ENCODE peak calls at places on chromosome 2, in five cellular contexts. I, C, E, L and B are unnamed samples.

GRCh38 chr2:199710551-199710950 is 140.4 kb downstream of the FTCDNL1 start:
- DNase-seq in I (no peak), C (no peak), E (no peak), L (no peak), B (no peak)

GRCh38 chr2:108579631-108580030 is 45.4 kb downstream of the LIMS1 start:
- DNase-seq in I (no peak), C (no peak), E (no peak), L (no peak), B (no peak)

GRCh38 chr2:37143986-37144385 is 12.8 kb downstream of the EIF2AK2 start:
- DNase-seq in I (no peak), C (no peak), E (no peak), L (no peak), B (no peak)

GRCh38 chr2:122055541-122055940 is 300.1 kb downstream of the TSN start:
- DNase-seq in I (no peak), C (no peak), E (peak; percentile 22), L (no peak), B (no peak)

GRCh38 chr2:191693778-191694177 is 15.8 kb downstream of the NABP1 start:
- DNase-seq in I (no peak), C (no peak), E (no peak), L (no peak), B (no peak)

GRCh38 chr2:37196320-37197195 is at the start of gene CEBPZOS:
- DNase-seq in I (peak; percentile 84), C (peak; percentile 90), E (no peak), L (peak; percentile 88), B (peak; percentile 93)

GRCh38 chr2:69033427-69034095 is 20.6 kb downstream of the ANTXR1 start:
- DNase-seq in I (no peak), C (no peak), E (no peak), L (no peak), B (no peak)

GRCh38 chr2:98768765-98769476 is 38.0 kb upstream of the MGAT4A start:
- DNase-seq in I (no peak), C (no peak), E (no peak), L (no peak), B (no peak)

GRCh38 chr2:240459401-240460242 is 24.2 kb downstream of the GPC1 start:
- DNase-seq in I (no peak), C (peak; percentile 62), E (no peak), L (no peak), B (no peak)

GRCh38 chr2:29117636-29118303 is 2.6 kb downstream of the CLIP4 start:
- DNase-seq in I (no peak), C (no peak), E (no peak), L (no peak), B (no peak)

GRCh38 chr2:67834482-67834881 is 228.3 kb downstream of the C1D start:
- DNase-seq in I (no peak), C (no peak), E (no peak), L (no peak), B (no peak)

GRCh38 chr2:12303181-12304030 is 413.3 kb upstream of the TRIB2 start:
- DNase-seq in I (no peak), C (no peak), E (no peak), L (no peak), B (no peak)

GRCh38 chr2:43623052-43623451 is 14.0 kb upstream of the PLEKHH2 start:
- DNase-seq in I (no peak), C (peak; percentile 85), E (no peak), L (no peak), B (no peak)

GRCh38 chr2:160324161-160324768 is 124.2 kb upstream of the ITGB6 start:
- DNase-seq in I (peak; percentile 50), C (peak; percentile 77), E (no peak), L (peak; percentile 49), B (peak; percentile 29)

GRCh38 chr2:220182790-220183189 is 555.4 kb downstream of the SLC4A3 start:
- DNase-seq in I (no peak), C (no peak), E (no peak), L (no peak), B (no peak)

GRCh38 chr2:6832556-6832955 is 33.2 kb downstream of the CMPK2 start:
- DNase-seq in I (no peak), C (no peak), E (no peak), L (no peak), B (no peak)

GRCh38 chr2:238182362-238182761 is 21.1 kb downstream of the ILKAP start:
- DNase-seq in I (no peak), C (no peak), E (no peak), L (no peak), B (no peak)

GRCh38 chr2:215879977-215880940 is 133.1 kb downstream of the MREG start:
- DNase-seq in I (no peak), C (no peak), E (no peak), L (no peak), B (no peak)

GRCh38 chr2:134359367-134360081 is 105.7 kb downstream of the MGAT5 start:
- DNase-seq in I (no peak), C (peak; percentile 60), E (no peak), L (no peak), B (no peak)

GRCh38 chr2:187656123-187656522 is 101.9 kb upstream of the TFPI start:
- DNase-seq in I (no peak), C (no peak), E (no peak), L (no peak), B (no peak)

GRCh38 chr2:3348771-3349170 is 28.8 kb downstream of the EIPR1 start:
- DNase-seq in I (no peak), C (no peak), E (no peak), L (no peak), B (no peak)

GRCh38 chr2:119178811-119179601 is 20.5 kb upstream of the C1QL2 start:
- DNase-seq in I (no peak), C (no peak), E (no peak), L (no peak), B (no peak)

GRCh38 chr2:186059096-186059495 is 320.5 kb downstream of the FSIP2 start:
- DNase-seq in I (no peak), C (no peak), E (no peak), L (no peak), B (no peak)

GRCh38 chr2:23241611-23242245 is 143.3 kb upstream of the KLHL29 start:
- DNase-seq in I (no peak), C (no peak), E (no peak), L (no peak), B (no peak)

GRCh38 chr2:113196839-113197238 is 23.1 kb downstream of the PSD4 start:
- DNase-seq in I (no peak), C (no peak), E (no peak), L (no peak), B (no peak)

GRCh38 chr2:158619496-158619895 is 162.7 kb downstream of the PKP4 start:
- DNase-seq in I (peak; percentile 14), C (no peak), E (no peak), L (no peak), B (no peak)

GRCh38 chr2:230144348-230144747 is 75.4 kb downstream of the SP110 start:
- DNase-seq in I (no peak), C (no peak), E (no peak), L (no peak), B (no peak)

GRCh38 chr2:105929506-105929905 is 184.8 kb downstream of the NCK2 start:
- DNase-seq in I (no peak), C (no peak), E (no peak), L (no peak), B (no peak)

GRCh38 chr2:14750433-14750832 is 117.9 kb downstream of the LRATD1 start:
- DNase-seq in I (no peak), C (no peak), E (no peak), L (no peak), B (no peak)

GRCh38 chr2:236742936-236743622 is 173.5 kb downstream of the ACKR3 start:
- DNase-seq in I (no peak), C (peak; percentile 74), E (no peak), L (no peak), B (no peak)

GRCh38 chr2:233092446-233093438 is 32.6 kb downstream of the INPP5D start:
- DNase-seq in I (no peak), C (peak; percentile 30), E (no peak), L (no peak), B (no peak)

GRCh38 chr2:142684667-142685066 is 192.8 kb upstream of the KYNU start:
- DNase-seq in I (no peak), C (no peak), E (no peak), L (no peak), B (no peak)

GRCh38 chr2:142678164-142678563 is 199.3 kb upstream of the KYNU start:
- DNase-seq in I (no peak), C (no peak), E (no peak), L (no peak), B (no peak)

GRCh38 chr2:142687075-142687474 is 190.4 kb upstream of the KYNU start:
- DNase-seq in I (no peak), C (no peak), E (no peak), L (no peak), B (no peak)

GRCh38 chr2:142681952-142682351 is 195.5 kb upstream of the KYNU start:
- DNase-seq in I (no peak), C (no peak), E (no peak), L (no peak), B (no peak)

GRCh38 chr2:142682528-142682927 is 194.9 kb upstream of the KYNU start:
- DNase-seq in I (no peak), C (no peak), E (no peak), L (no peak), B (no peak)
- TF ChIP-seq CTCF in I (no peak), C (no peak), E (no peak), L (peak; percentile 41), B (no peak)

GRCh38 chr2:174485763-174486613 is 841 bp downstream of the GPR155 start:
- DNase-seq in I (peak; percentile 39), C (peak; percentile 69), E (no peak), L (peak; percentile 36), B (peak; percentile 22)

GRCh38 chr2:174490032-174490431 is 3.2 kb upstream of the GPR155 start:
- DNase-seq in I (peak; percentile 31), C (no peak), E (no peak), L (no peak), B (no peak)

GRCh38 chr2:174484573-174484972 is 2.3 kb downstream of the GPR155 start:
- DNase-seq in I (no peak), C (no peak), E (no peak), L (no peak), B (no peak)

GRCh38 chr2:174487536-174488162 is 820 bp upstream of the GPR155 start:
- DNase-seq in I (no peak), C (no peak), E (no peak), L (no peak), B (no peak)

GRCh38 chr2:174486614-174487535 is at the start of gene GPR155:
- DNase-seq in I (peak; percentile 99), C (peak; percentile 100), E (peak; percentile 96), L (peak; percentile 98), B (peak; percentile 99)
- TF ChIP-seq CTCF in I (peak; percentile 19), C (no peak), E (no peak), L (no peak), B (no peak)

DNA sequence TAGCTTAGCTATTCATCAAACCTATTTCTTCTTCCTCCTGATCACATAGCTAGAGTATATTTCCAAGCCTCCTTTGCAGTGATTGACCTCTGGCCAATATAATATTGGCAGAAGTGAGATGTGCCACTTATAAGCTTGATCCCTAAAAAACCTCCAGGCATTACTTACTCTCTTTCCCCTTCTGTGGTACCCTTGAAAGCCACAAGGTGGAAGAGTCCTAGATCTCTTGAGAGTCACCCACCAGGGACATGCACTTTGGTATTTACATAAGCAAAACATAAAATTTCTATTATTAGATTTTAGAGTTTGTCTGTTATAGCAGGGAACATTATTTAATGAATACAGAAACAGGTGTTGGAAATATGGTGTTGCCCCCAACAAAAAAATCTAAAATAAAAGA is 112.0 kb downstream of the EXOC6B start:
- DNase-seq in I (no peak), C (no peak), E (no peak), L (no peak), B (no peak)
- TF ChIP-seq CTCF in I (no peak), C (no peak), E (peak; percentile 50), L (no peak), B (no peak)

GRCh38 chr2:8548065-8548870 is 133.6 kb upstream of the ID2 start:
- DNase-seq in I (no peak), C (peak; percentile 55), E (no peak), L (peak; percentile 54), B (no peak)
- TF ChIP-seq CTCF in I (no peak), C (no peak), E (no peak), L (peak; percentile 49), B (no peak)